ENCODE peak calls at places on chromosomes 7 and 10, in seven cellular contexts. R is OCI-LY7, O is left ventricle myocardium inferior, E is neural crest cell, Q is mucosa of descending colon, P is HFF-Myc, T is BJ. N is an unnamed sample.

GRCh38 chr7:5643280-5643679 is 138.2 kb downstream of the RNF216 start:
- DNase-seq in R (no peak), O (peak; percentile 47), E (no peak), Q (peak; percentile 49), P (no peak), T (no peak), N (no peak)

GRCh38 chr7:40572810-40573470 is 438.1 kb downstream of the SUGCT start:
- DNase-seq in R (no peak), O (no peak), E (no peak), Q (no peak), P (no peak), T (no peak), N (no peak)

GRCh38 chr10:31149835-31150512 is 118.3 kb upstream of the ZNF438 start:
- DNase-seq in R (no peak), O (no peak), E (no peak), Q (no peak), P (no peak), T (no peak), N (no peak)

GRCh38 chr7:2299131-2299829 is 15.0 kb downstream of the SNX8 start:
- DNase-seq in R (peak; percentile 19), O (no peak), E (no peak), Q (no peak), P (no peak), T (peak; percentile 75), N (no peak)

GRCh38 chr10:132869621-132870020 is 72.7 kb downstream of the CFAP46 start:
- DNase-seq in R (no peak), O (no peak), E (no peak), Q (no peak), P (no peak), T (no peak), N (no peak)

GRCh38 chr7:44104880-44105771 is 981 bp downstream of the AEBP1 start:
- DNase-seq in R (no peak), O (no peak), E (no peak), Q (peak; percentile 26), P (no peak), T (peak; percentile 43), N (peak; percentile 82)

GRCh38 chr7:41994046-41994745 is 242.8 kb downstream of the GLI3 start:
- DNase-seq in R (no peak), O (no peak), E (no peak), Q (no peak), P (no peak), T (no peak), N (no peak)

GRCh38 chr7:47453093-47454056 is 128.5 kb downstream of the TNS3 start:
- DNase-seq in R (no peak), O (peak; percentile 62), E (no peak), Q (peak; percentile 68), P (peak; percentile 76), T (peak; percentile 95), N (peak; percentile 77)

GRCh38 chr7:3762146-3762831 is 461.2 kb downstream of the SDK1 start:
- DNase-seq in R (no peak), O (no peak), E (no peak), Q (no peak), P (no peak), T (no peak), N (no peak)

DNA sequence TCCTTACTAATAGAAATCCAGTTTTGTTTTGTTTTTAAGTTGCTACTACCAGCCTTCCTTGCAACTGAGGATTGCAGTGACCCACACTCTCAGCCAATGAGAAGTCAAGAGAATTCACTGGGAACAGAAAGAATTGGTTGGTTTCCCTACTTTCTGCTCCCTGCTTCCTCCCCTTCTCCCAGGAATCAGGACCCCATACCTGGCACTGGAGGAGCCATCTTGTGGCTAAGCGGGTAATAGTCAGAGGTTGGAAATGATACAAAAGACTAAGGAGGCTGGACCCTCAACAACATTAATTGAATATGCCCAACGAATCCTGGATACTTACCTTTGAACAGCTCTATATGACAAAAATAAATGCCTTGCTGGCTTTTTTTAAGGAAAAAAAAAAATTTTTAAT is 6.3 kb downstream of the TMEM176A start:
- DNase-seq in R (no peak), O (no peak), E (no peak), Q (no peak), P (no peak), T (no peak), N (no peak)
- TF ChIP-seq CTCF in R (peak; percentile 34), O (no peak), E (no peak), Q (no peak), P (peak; percentile 5), T (no peak), N (peak; percentile 16)

DNA sequence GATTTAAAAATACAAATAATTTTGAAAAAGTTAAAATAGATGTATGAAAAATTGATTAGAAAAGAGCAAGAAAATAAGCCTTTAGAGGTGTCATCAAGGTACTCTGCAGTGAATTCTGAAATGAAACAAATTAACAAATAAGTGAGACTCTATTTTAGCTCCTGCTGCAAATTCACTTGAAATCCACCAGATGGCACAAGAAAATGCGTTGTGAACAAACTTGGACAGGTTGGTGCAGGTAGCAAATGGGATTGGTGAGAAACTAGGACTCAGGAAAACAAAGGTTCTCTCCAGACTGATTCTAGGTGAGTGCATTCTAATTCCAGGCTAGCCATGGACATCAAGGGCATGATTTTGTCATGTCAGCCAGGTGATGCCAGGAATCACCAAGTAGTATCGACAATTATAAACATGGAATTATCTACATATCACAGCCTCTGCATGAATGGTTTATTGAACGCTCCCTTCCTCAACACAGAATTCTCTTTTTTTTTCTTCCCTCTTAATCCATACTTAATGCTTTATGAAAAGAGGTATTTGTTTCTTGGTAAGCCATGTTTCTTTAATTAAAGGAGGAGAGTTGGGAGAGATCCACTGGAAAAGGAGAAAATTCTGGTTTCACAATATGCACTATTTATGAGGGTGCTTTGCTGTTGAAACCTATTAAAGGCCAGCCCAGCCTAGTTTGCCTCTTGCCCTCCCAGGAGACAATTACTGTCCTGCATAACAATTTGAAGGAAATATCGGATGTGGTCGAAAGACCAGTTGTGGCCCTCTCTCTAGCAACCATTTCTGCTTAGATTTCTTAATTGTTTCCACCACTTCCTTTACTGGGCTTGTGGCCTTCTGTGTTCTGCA is 118.1 kb downstream of the ZNF365 start:
- DNase-seq in R (peak; percentile 72), O (no peak), E (no peak), Q (no peak), P (no peak), T (peak; percentile 49), N (no peak)
- TF ChIP-seq CTCF in R (peak; percentile 93), O (peak; percentile 56), E (peak; percentile 67), Q (no peak), P (peak; percentile 41), T (peak; percentile 64), N (peak; percentile 72)

GRCh38 chr10:112302335-112302734 is 19.1 kb downstream of the TECTB start:
- DNase-seq in R (no peak), O (no peak), E (no peak), Q (no peak), P (no peak), T (no peak), N (no peak)
- TF ChIP-seq CTCF in R (no peak), O (no peak), E (no peak), Q (no peak), P (no peak), T (no peak), N (no peak)

DNA sequence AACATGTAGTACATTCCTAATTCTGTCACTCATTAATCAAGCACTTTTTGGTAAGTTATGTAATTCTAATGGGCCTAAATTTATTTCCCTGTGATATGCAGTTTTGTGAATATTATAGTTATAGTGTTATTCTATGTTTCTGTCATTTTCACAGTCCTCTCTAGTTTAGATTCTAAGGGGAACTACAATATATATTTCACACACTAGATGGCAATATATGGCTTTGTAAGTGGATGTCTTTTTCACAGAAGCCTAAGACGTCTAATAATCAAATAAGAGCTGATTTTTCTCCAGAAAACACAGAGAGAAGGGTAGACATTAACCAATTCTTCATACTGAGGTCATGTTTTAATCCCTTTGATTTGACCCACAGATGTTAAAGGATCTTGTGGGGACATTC is 18.0 kb downstream of the RNLS start:
- DNase-seq in R (peak; percentile 40), O (no peak), E (no peak), Q (no peak), P (peak; percentile 19), T (no peak), N (no peak)
- TF ChIP-seq CTCF in R (peak; percentile 81), O (peak; percentile 52), E (peak; percentile 66), Q (no peak), P (no peak), T (peak; percentile 36), N (peak; percentile 41)

DNA sequence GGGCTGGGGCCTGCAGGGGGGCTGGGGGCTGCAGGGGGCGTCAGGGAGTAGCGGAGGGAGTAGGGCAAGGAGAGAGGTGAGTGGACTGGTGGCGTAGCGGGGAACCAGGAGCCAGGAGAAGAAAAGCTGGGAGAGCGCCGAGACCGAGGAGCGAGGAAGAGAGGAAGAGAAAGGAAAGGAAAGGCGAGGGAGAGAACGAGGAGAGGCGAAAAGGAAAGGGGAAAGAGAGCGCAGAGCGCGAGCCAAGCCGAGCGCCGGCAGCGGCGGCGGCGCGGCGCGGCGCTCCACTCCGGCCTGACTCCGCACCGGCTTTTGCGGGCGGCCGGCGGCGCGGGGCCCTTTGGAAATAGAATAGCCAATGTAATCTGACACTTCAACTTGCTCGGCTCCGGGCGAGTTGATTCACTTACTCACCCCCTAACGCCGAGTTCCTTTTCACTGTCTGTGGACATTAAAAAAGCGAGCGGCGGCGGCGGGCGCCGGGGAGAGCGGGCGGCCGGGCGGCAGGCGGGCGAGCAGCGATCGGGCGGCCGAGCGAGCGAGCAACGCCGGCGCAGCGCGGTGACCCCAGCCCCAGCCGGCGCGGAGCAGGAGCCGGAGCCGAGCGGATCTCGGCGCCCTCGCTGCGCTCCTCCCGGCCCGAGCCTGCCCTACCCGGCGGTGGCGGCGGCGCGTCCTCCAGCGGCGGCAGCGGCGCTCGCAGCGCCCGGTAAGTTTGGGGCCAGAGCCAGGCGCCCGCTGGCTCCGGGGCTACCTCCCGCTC is at the start of gene ZMIZ1:
- DNase-seq in R (peak; percentile 93), O (peak; percentile 89), E (peak; percentile 78), Q (peak; percentile 91), P (peak; percentile 71), T (peak; percentile 35), N (peak; percentile 71)
- TF ChIP-seq CTCF in R (peak; percentile 47), O (peak; percentile 40), E (peak; percentile 37), Q (no peak), P (no peak), T (peak; percentile 1), N (no peak)

DNA sequence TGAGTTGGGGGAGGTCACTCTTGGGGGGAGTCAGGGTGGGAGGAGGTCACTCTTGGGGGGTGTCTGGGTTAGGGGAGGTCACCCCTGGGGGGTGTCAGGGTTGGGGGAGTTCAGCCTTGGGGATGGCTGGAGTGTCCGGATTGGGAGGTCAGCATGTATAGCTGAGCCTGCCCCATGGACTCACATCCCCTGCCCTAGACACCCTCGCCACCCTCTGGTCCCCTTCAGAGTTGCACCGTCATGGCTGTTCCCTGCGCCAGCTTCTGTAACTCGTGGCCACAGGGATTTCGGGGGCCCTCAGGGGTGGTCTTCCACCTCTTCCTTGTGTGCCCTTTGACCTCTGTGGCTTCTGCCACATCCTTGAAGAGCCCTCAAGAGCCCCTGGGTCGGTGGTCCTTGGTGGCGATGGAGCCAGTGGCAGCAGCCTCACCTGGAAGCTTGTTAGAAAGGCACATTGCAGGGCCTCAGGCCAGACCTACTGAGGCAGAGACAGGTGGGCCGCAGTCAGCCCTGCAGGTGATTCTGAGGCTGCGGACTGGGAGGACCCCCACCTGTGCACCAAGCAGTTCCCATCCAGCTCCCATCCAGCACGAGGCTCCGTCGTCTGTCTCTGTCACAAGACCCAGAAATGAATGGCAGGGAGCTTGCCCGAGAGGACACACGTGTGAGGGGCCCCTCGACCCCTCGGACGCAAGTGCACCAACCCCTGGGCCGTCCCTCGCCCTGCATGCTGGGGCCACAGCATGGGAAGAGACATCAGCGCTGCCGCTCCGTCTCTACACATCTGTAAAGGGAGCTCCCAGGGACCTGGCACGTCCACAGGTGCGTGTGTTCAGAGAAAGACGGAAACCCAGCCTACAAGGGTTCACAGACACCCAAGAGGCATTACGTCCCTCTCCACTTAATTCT is 44.7 kb upstream of the SUN1 start:
- DNase-seq in R (no peak), O (no peak), E (no peak), Q (no peak), P (no peak), T (no peak), N (no peak)
- TF ChIP-seq CTCF in R (no peak), O (no peak), E (peak; percentile 16), Q (no peak), P (no peak), T (no peak), N (no peak)

GRCh38 chr10:18158698-18159342 is 18.6 kb downstream of the CACNB2 start:
- DNase-seq in R (no peak), O (no peak), E (no peak), Q (no peak), P (no peak), T (no peak), N (no peak)
- TF ChIP-seq CTCF in R (no peak), O (no peak), E (no peak), Q (no peak), P (no peak), T (no peak), N (no peak)

N was measured in retinal pigment epithelial cell.